ENCODE peak calls at places on chromosome 12, in six cellular contexts. E, W, U, Q, G and K are unnamed samples.

GRCh38 chr12:59345406-59345805 is 250.4 kb upstream of the SLC16A7 start:
- DNase-seq in G (no peak), U (no peak), E (no peak), W (no peak), Q (no peak), K (no peak)

GRCh38 chr12:39178837-39179236 is 264.1 kb downstream of the KIF21A start:
- DNase-seq in U (no peak), W (no peak), E (no peak), G (no peak), Q (no peak), K (no peak)

GRCh38 chr12:63362801-63363200 is 211.8 kb upstream of the AVPR1A start:
- DNase-seq in W (no peak), G (no peak), U (no peak), E (no peak), Q (no peak), K (no peak)

GRCh38 chr12:106517314-106517713 is 65.5 kb upstream of the RFX4 start:
- DNase-seq in W (no peak), E (no peak), Q (no peak), U (no peak), G (no peak), K (no peak)

GRCh38 chr12:100267603-100268281 is 765 bp downstream of the SCYL2 start:
- DNase-seq in U (no peak), Q (peak; percentile 17), W (no peak), G (peak; percentile 56), E (no peak), K (no peak)

GRCh38 chr12:124737040-124737419 is 126.6 kb downstream of the SCARB1 start:
- DNase-seq in Q (no peak), G (no peak), W (no peak), E (no peak), U (no peak), K (no peak)

GRCh38 chr12:64739778-64740177 is 19.4 kb downstream of the GNS start:
- DNase-seq in Q (no peak), E (no peak), U (no peak), W (no peak), G (no peak), K (no peak)

GRCh38 chr12:84508943-84509342 is 403.7 kb downstream of the SLC6A15 start:
- DNase-seq in U (no peak), G (peak; percentile 50), E (no peak), Q (no peak), W (no peak), K (no peak)

GRCh38 chr12:27057543-27057942 is 24.8 kb downstream of the C12orf71 start:
- DNase-seq in Q (no peak), U (no peak), E (no peak), W (no peak), G (no peak), K (no peak)

GRCh38 chr12:6697584-6698351 is 2.8 kb downstream of the PIANP start:
- DNase-seq in E (no peak), Q (peak; percentile 77), U (peak; percentile 64), W (no peak), G (peak; percentile 50), K (peak; percentile 63)

GRCh38 chr12:26287666-26288408 is 92.5 kb downstream of the SSPN start:
- DNase-seq in U (no peak), E (no peak), Q (no peak), G (no peak), W (peak; percentile 69), K (no peak)

GRCh38 chr12:19273482-19274330 is 144.2 kb downstream of the PLEKHA5 start:
- DNase-seq in Q (no peak), U (no peak), E (peak; percentile 56), W (peak; percentile 55), G (peak; percentile 93), K (no peak)

GRCh38 chr12:64496839-64497400 is 45.0 kb downstream of the TBK1 start:
- DNase-seq in Q (no peak), G (no peak), W (no peak), E (no peak), U (no peak), K (no peak)

GRCh38 chr12:12442548-12443071 is 85.7 kb downstream of the BORCS5 start:
- DNase-seq in E (no peak), G (peak; percentile 36), Q (no peak), U (no peak), W (no peak), K (no peak)